ENCODE peak calls at places on chromosomes 7 and 10, in ten cellular contexts. M is AG04450; U is heart right ventricle; J is GM23248; C is AG10803; L is aorta; I is CD4-positive, CD25-positive, alpha-beta regulatory T cell; W is psoas muscle; P is Peyer's patch; V is fibroblast of pulmonary artery. Q is an unnamed sample.

GRCh38 chr7:29421010-29421956 is 142.4 kb upstream of the PRR15 start:
- DNase-seq in C (no peak), I (no peak), L (no peak), W (no peak), M (no peak), V (no peak), P (no peak), J (no peak), U (no peak), Q (no peak)

GRCh38 chr7:48680996-48681395 is 243.4 kb upstream of the CDC14C start:
- DNase-seq in M (no peak), L (no peak), V (no peak), C (no peak), J (no peak), W (no peak), U (no peak), P (no peak), I (no peak), Q (no peak)

GRCh38 chr7:4845740-4846142 is 16.1 kb downstream of the PAPOLB start:
- DNase-seq in W (no peak), L (no peak), P (no peak), I (no peak), M (no peak), U (no peak), V (peak), C (peak), J (peak), Q (no peak)

GRCh38 chr7:6422926-6423632 is 24.7 kb downstream of the DAGLB start:
- DNase-seq in L (peak), M (no peak), V (no peak), J (no peak), P (no peak), C (no peak), I (no peak), U (no peak), W (no peak), Q (no peak)

GRCh38 chr7:95473276-95473985 is 12.3 kb upstream of the ASB4 start:
- DNase-seq in C (no peak), W (no peak), J (no peak), U (no peak), P (no peak), M (no peak), I (no peak), V (no peak), L (no peak), Q (no peak)

GRCh38 chr7:92833024-92833765 is 3.2 kb downstream of the CDK6 start:
- DNase-seq in W (peak), L (peak), C (peak), P (peak), I (peak), M (no peak), V (peak), J (peak), U (peak), Q (peak)

GRCh38 chr7:106279425-106280182 is 5.2 kb downstream of the NAMPT start:
- DNase-seq in C (no peak), I (no peak), V (peak), M (no peak), L (no peak), J (no peak), U (no peak), P (no peak), W (no peak), Q (no peak)

GRCh38 chr10:5485948-5486851 is 13.2 kb downstream of the CALML5 start:
- DNase-seq in V (no peak), C (no peak), J (no peak), L (no peak), U (no peak), M (no peak), P (no peak), W (no peak), I (no peak), Q (no peak)

GRCh38 chr10:61992683-61993629 is 91.5 kb downstream of the ARID5B start:
- DNase-seq in U (peak), P (peak), V (peak), M (peak), W (no peak), L (peak), C (peak), J (peak), I (peak), Q (no peak)

GRCh38 chr7:41693150-41693997 is 9.5 kb downstream of the INHBA start:
- DNase-seq in J (peak), P (no peak), M (no peak), W (no peak), L (peak), U (no peak), V (peak), C (no peak), I (no peak), Q (no peak)

GRCh38 chr7:1740214-1740613 is 70.1 kb downstream of the ELFN1 start:
- DNase-seq in V (no peak), M (no peak), L (no peak), J (no peak), I (no peak), U (no peak), W (no peak), C (no peak), P (no peak), Q (no peak)

GRCh38 chr7:24555184-24555583 is 18.1 kb upstream of the PALS2 start:
- DNase-seq in V (no peak), C (no peak), W (no peak), P (no peak), I (no peak), M (no peak), J (no peak), U (no peak), L (no peak), Q (no peak)

GRCh38 chr10:120732643-120733313 is 118.4 kb upstream of the WDR11 start:
- DNase-seq in C (no peak), W (no peak), M (no peak), J (no peak), I (no peak), L (no peak), P (no peak), V (no peak), U (no peak), Q (no peak)

GRCh38 chr10:117241541-117242462 is 888 bp downstream of the SLC18A2 start:
- DNase-seq in W (no peak), J (peak), U (no peak), L (no peak), V (no peak), I (no peak), P (peak), C (peak), M (no peak), Q (peak)

GRCh38 chr7:9083837-9084236 is 650.4 kb downstream of the NXPH1 start:
- DNase-seq in V (no peak), C (no peak), I (no peak), U (no peak), M (no peak), W (no peak), L (no peak), P (no peak), J (no peak), Q (no peak)

GRCh38 chr7:16066805-16067459 is 354.4 kb downstream of the CRPPA start:
- DNase-seq in L (no peak), P (no peak), J (peak), C (peak), U (no peak), I (no peak), W (no peak), M (no peak), V (no peak), Q (no peak)

GRCh38 chr10:127534511-127534910 is 14.6 kb upstream of the NPS start:
- DNase-seq in M (no peak), W (no peak), J (no peak), V (no peak), C (no peak), U (no peak), L (no peak), P (no peak), I (no peak), Q (no peak)

GRCh38 chr10:127535802-127536515 is 13.2 kb upstream of the NPS start:
- DNase-seq in I (no peak), P (no peak), L (no peak), C (no peak), V (no peak), J (no peak), W (no peak), U (no peak), M (no peak), Q (no peak)

GRCh38 chr10:127532193-127532592 is 16.9 kb upstream of the NPS start:
- DNase-seq in W (no peak), J (no peak), V (no peak), I (no peak), P (no peak), M (no peak), L (no peak), C (no peak), U (no peak), Q (no peak)

GRCh38 chr10:127534074-127534473 is 15.0 kb upstream of the NPS start:
- DNase-seq in P (no peak), J (no peak), I (no peak), W (no peak), L (no peak), C (no peak), V (no peak), M (no peak), U (no peak), Q (no peak)

GRCh38 chr10:127532659-127533058 is 16.4 kb upstream of the NPS start:
- DNase-seq in U (no peak), J (no peak), W (no peak), C (no peak), M (no peak), P (no peak), I (no peak), V (no peak), L (no peak), Q (no peak)
- H3K4me3 ChIP-seq in U (no peak), J (no peak), W (no peak), C (no peak), M (no peak), P (no peak), I (no peak), V (no peak), L (no peak), Q (no peak)

DNA sequence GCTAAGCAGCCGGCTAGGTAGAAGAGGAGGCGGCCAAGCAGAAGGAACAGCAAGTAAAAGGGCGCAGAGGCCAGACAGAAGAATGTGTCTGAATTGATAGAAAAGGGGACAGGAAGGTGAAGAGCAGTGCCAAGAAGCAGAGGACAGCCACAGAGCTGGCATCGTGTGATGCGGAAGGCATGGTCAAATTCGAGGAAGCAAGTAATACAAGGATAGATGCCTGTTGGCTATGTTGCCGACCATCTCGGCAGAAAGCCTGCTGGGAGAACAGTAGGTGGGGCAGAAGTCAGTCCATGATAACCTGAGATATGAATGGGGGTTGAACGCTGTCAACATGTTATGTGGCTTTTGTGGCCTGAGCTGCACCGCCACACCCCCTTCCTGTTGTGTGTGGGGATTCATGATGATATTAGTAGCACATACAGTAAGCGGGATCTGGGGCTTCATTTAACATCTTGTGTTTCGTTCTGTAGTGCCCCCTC is 25.7 kb downstream of the ST8SIA6 start:
- DNase-seq in M (no peak), V (no peak), L (no peak), U (no peak), I (peak), C (no peak), W (no peak), P (peak), J (no peak), Q (peak)
- H3K4me3 ChIP-seq in M (no peak), V (no peak), L (no peak), U (no peak), I (peak), C (no peak), W (no peak), P (no peak), J (no peak), Q (no peak)

DNA sequence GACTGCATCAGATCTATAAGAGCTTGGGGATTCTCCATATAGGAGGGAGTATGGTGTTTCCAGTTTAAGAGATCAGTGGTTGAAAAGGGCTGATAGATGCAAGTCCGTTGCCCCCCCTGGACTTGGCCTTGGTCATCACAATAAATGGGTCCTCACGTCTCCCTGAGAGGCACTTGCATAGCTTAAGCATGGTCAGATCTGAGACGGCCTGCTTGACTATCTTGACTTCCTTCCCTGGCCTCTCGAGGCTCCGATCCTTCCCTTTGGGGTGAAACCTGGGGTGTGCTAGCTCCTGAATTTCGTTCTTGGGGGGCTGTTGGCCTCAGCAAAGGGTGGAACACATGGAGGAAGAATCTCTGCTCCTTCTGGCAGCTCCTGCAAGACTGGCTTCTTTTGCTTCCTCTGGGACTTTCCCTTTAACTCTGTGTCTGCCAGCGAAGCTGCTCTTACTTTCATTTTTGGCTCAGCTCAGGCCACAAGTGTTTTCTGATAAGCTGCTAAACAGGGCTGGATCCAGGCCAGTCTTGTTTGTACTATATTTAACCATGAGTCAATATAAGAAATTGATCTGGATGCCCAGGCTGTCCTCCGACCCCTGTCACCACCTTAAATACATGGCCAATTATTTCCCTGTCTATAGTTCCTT is 11.2 kb upstream of the ZNF485 start:
- DNase-seq in J (peak), C (peak), U (peak), I (no peak), W (no peak), M (no peak), L (no peak), V (peak), P (no peak), Q (no peak)
- H3K4me3 ChIP-seq in J (peak), C (peak), U (peak), I (peak), W (peak), M (peak), L (no peak), V (peak), P (peak), Q (no peak)

DNA sequence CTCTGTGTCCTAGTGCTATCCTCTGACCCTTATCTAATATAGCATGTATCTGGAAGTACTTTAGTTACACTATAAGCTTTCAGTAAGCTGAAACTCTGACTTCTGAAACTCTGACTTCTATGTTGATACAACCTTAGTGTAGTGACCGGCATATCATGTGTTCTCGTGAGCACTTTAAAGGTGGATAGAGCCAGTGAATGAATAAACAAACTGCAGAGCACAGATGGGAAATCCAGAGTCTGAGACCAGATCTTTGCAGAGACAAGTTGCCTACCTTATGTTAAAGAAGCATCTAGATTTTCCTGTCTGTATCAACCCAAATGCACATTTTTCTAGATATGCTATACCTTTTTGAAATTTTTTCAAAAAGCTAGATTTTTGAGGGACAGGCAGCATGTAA is 3.5 kb downstream of the ACTA2 start:
- DNase-seq in U (no peak), C (no peak), I (no peak), W (no peak), V (no peak), M (no peak), L (no peak), P (no peak), J (no peak), Q (no peak)
- H3K4me3 ChIP-seq in U (peak), C (peak), I (no peak), W (peak), V (no peak), M (peak), L (peak), P (no peak), J (no peak), Q (no peak)

GRCh38 chr10:38094158-38094922 is at the start of gene ZNF37A:
- DNase-seq in L (peak), M (peak), W (peak), C (peak), I (peak), U (peak), V (peak), P (peak), J (peak), Q (peak)
- H3K4me3 ChIP-seq in L (peak), M (peak), W (peak), C (peak), I (peak), U (peak), V (peak), P (peak), J (peak), Q (peak)